ENCODE peak calls at places on chromosomes 3 and 15, in six cellular contexts. C is HepG2, M is left ventricle myocardium inferior, U is tibial artery, A is body of pancreas, O is tibial nerve. N is an unnamed sample. For H3K9me3, the result is how much of the 10 kb centered on the place peaks cover.

GRCh38 chr3:125042725-125043406 is 12.9 kb downstream of the HEG1 start:
- DNase-seq in M (peak), O (no peak), U (peak), A (no peak), C (no peak), N (peak)

GRCh38 chr3:189084620-189085019 is 87.2 kb upstream of the TPRG1 start:
- DNase-seq in M (no peak), C (no peak), U (no peak), O (no peak), A (no peak), N (no peak)

GRCh38 chr3:104952587-104952986 is 414.1 kb upstream of the ALCAM start:
- DNase-seq in A (no peak), U (no peak), O (no peak), C (no peak), M (no peak), N (no peak)

GRCh38 chr3:143277531-143277930 is 158.0 kb downstream of the CHST2 start:
- DNase-seq in O (no peak), U (no peak), M (no peak), C (no peak), A (no peak), N (no peak)

GRCh38 chr15:101206173-101206572 is 45.7 kb downstream of the CHSY1 start:
- DNase-seq in O (no peak), U (no peak), C (no peak), M (no peak), A (no peak), N (no peak)

GRCh38 chr3:182848906-182849305 is 55.6 kb downstream of the ATP11B start:
- DNase-seq in U (no peak), A (no peak), C (no peak), M (no peak), O (no peak), N (no peak)

GRCh38 chr3:12870942-12871341 is 29.6 kb upstream of the RPL32 start:
- DNase-seq in M (peak), A (peak), C (no peak), U (peak), O (no peak), N (peak)

GRCh38 chr15:31357148-31357547 is 30.5 kb downstream of the KLF13 start:
- DNase-seq in U (no peak), O (no peak), M (no peak), C (no peak), A (no peak), N (no peak)

GRCh38 chr15:98673133-98673532 is 24.8 kb downstream of the IGF1R start:
- DNase-seq in C (peak), M (no peak), O (no peak), U (no peak), A (no peak), N (no peak)

GRCh38 chr15:76575177-76576078 is 238.9 kb downstream of the ISL2 start:
- DNase-seq in O (no peak), M (no peak), C (no peak), U (no peak), A (no peak), N (no peak)

GRCh38 chr3:156148946-156149348 is 28.6 kb downstream of the KCNAB1 start:
- DNase-seq in O (no peak), A (peak), M (no peak), C (no peak), U (no peak), N (no peak)

GRCh38 chr3:119298565-119298941 is 4.4 kb downstream of the ARHGAP31 start:
- DNase-seq in O (no peak), A (no peak), C (no peak), M (no peak), U (no peak), N (peak)

GRCh38 chr3:29751647-29752263 is 470.9 kb downstream of the RBMS3 start:
- DNase-seq in M (no peak), A (no peak), C (no peak), O (no peak), U (no peak), N (no peak)

GRCh38 chr15:27762471-27762870 is 336.6 kb downstream of the OCA2 start:
- DNase-seq in O (no peak), M (no peak), C (no peak), A (no peak), U (no peak), N (no peak)

GRCh38 chr3:171269557-171269956 is 190.6 kb downstream of the TNIK start:
- DNase-seq in A (no peak), C (no peak), U (no peak), O (no peak), M (no peak), N (no peak)

GRCh38 chr3:173617490-173617889 is 219.9 kb downstream of the NLGN1 start:
- DNase-seq in U (no peak), O (no peak), M (peak), A (peak), C (no peak), N (peak)

GRCh38 chr3:12584091-12584490 is 27.2 kb downstream of the MKRN2 start:
- DNase-seq in A (no peak), O (no peak), M (no peak), C (no peak), U (no peak), N (no peak)

GRCh38 chr15:25052191-25052999 is 97.6 kb downstream of the SNRPN start:
- DNase-seq in A (no peak), C (no peak), M (no peak), O (no peak), U (no peak), N (no peak)

GRCh38 chr15:60362318-60363023 is 35.3 kb downstream of the ANXA2 start:
- DNase-seq in A (no peak), U (no peak), M (no peak), C (peak), O (no peak), N (no peak)

GRCh38 chr15:57510647-57511046 is 81.1 kb upstream of the MYZAP start:
- DNase-seq in O (no peak), U (no peak), A (peak), M (peak), C (no peak), N (peak)

GRCh38 chr3:129461461-129462146 is 21.6 kb downstream of the IFT122 start:
- DNase-seq in A (no peak), C (no peak), O (no peak), M (peak), U (no peak), N (no peak)

GRCh38 chr3:179108091-179108490 is 36.5 kb upstream of the ZMAT3 start:
- DNase-seq in U (no peak), C (no peak), A (no peak), M (no peak), O (no peak), N (no peak)

GRCh38 chr15:78996876-78997275 is 52.0 kb upstream of the CTSH start:
- DNase-seq in O (no peak), C (peak), M (no peak), A (no peak), U (no peak), N (no peak)

GRCh38 chr15:55775316-55775715 is 32.4 kb upstream of the PRTG start:
- DNase-seq in O (no peak), U (no peak), C (no peak), M (no peak), A (no peak), N (no peak)

GRCh38 chr3:54957711-54958110 is 29.9 kb upstream of the LRTM1 start:
- DNase-seq in U (no peak), O (no peak), M (no peak), C (no peak), A (no peak), N (no peak)

GRCh38 chr15:77034620-77035467 is 36.1 kb downstream of the TSPAN3 start:
- DNase-seq in A (peak), C (no peak), M (no peak), U (no peak), O (peak), N (peak)

GRCh38 chr3:181726351-181727121 is 14.8 kb downstream of the SOX2 start:
- DNase-seq in U (no peak), C (no peak), A (no peak), O (no peak), M (no peak), N (no peak)

GRCh38 chr3:186098740-186099139 is 10.1 kb downstream of the ETV5 start:
- DNase-seq in C (no peak), U (no peak), M (no peak), A (no peak), O (no peak), N (no peak)

GRCh38 chr3:102712896-102713295 is 278.1 kb downstream of the ZPLD1 start:
- DNase-seq in A (no peak), C (no peak), M (no peak), O (no peak), U (no peak), N (no peak)

GRCh38 chr3:85162905-85163304 is 204.1 kb downstream of the CADM2 start:
- DNase-seq in U (no peak), M (no peak), O (no peak), C (no peak), A (no peak), N (no peak)

GRCh38 chr3:45630325-45630724 is 35.8 kb downstream of the LIMD1 start:
- DNase-seq in U (no peak), O (no peak), C (no peak), M (no peak), A (no peak), N (no peak)

GRCh38 chr15:31486506-31486905 is 159.9 kb downstream of the KLF13 start:
- DNase-seq in A (no peak), O (no peak), C (no peak), U (no peak), M (no peak), N (no peak)

GRCh38 chr3:168865022-168865551 is 769.4 kb upstream of the GOLIM4 start:
- DNase-seq in C (no peak), O (no peak), A (no peak), M (no peak), U (no peak), N (no peak)

GRCh38 chr3:41405466-41405865 is 206.2 kb downstream of the CTNNB1 start:
- DNase-seq in M (no peak), U (no peak), C (no peak), A (no peak), O (no peak), N (no peak)

GRCh38 chr3:170226426-170226960 is 4.3 kb downstream of the PRKCI start:
- DNase-seq in U (no peak), O (no peak), C (no peak), M (no peak), A (no peak), N (no peak)

GRCh38 chr15:84859143-84859542 is 25.3 kb upstream of the SLC28A1 start:
- DNase-seq in U (no peak), C (no peak), A (no peak), O (no peak), M (no peak), N (no peak)
- H3K27ac ChIP-seq in U (no peak), C (no peak), A (no peak), O (no peak), M (no peak), N (no peak)

DNA sequence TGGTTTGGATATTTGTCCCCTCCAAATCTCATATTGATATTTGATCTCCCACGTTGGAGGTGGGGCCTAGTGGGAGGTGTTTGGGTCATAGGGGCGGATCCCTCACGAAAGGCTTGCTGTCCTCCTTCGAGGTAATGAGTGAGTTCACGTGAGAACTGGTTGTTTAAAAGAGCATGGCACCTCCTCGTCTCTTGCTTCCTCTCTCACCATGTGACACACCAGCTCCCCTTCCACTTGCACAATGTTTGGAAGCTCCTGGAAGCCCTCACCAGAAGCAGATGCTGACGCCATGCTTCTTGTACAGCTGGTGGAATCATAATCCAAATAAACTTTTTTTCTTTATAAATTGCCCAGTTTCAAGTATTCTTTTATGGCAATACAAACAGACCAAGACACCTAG is 38.6 kb downstream of the RFTN1 start:
- DNase-seq in O (no peak), U (no peak), C (no peak), A (no peak), M (no peak), N (no peak)
- H3K9me3 ChIP-seq in O (under half), U (under half), C (under half), A (under half), M (under half), N (under half)

GRCh38 chr3:78277220-78277619 is 1237.3 kb downstream of the ROBO2 start:
- DNase-seq in O (no peak), A (no peak), C (no peak), U (no peak), M (no peak), N (no peak)
- TF ChIP-seq CTCF in O (no peak), A (no peak), C (no peak), U (no peak), M (no peak), N (no peak)

GRCh38 chr15:70241561-70242320 is 144.0 kb upstream of the TLE3 start:
- DNase-seq in C (no peak), M (no peak), O (no peak), A (no peak), U (no peak), N (no peak)

GRCh38 chr15:70244978-70245542 is 147.3 kb upstream of the TLE3 start:
- DNase-seq in U (no peak), O (no peak), A (no peak), M (no peak), C (no peak), N (no peak)

GRCh38 chr15:70242962-70243685 is 145.4 kb upstream of the TLE3 start:
- DNase-seq in A (no peak), C (no peak), M (no peak), O (no peak), U (no peak), N (no peak)

GRCh38 chr15:70245932-70246622 is 148.4 kb upstream of the TLE3 start:
- DNase-seq in C (no peak), M (peak), U (peak), O (no peak), A (peak), N (no peak)

GRCh38 chr15:70243686-70244540 is 146.2 kb upstream of the TLE3 start:
- DNase-seq in A (no peak), M (no peak), C (no peak), O (no peak), U (no peak), N (no peak)
- H3K27ac ChIP-seq in A (no peak), M (no peak), C (no peak), O (no peak), U (no peak), N (no peak)

N was measured in heart left ventricle.